ENCODE peak calls at places on chromosomes 4 and X, in five cellular contexts. B is NB4, O is AG08396, H is posterior cingulate gyrus, R is sciatic nerve. N is an unnamed sample.

GRCh38 chrX:118520206-118520857 is 24.7 kb downstream of the DOCK11 start:
- DNase-seq in B (no peak), O (no peak), H (no peak), R (no peak), N (no peak)

GRCh38 chrX:134760671-134761070 is 102.4 kb upstream of the PLAC1 start:
- DNase-seq in B (no peak), O (no peak), H (no peak), R (no peak), N (no peak)

GRCh38 chr4:116016201-116016600 is 902.8 kb upstream of the NDST4 start:
- DNase-seq in B (peak; percentile 68), O (no peak), H (no peak), R (no peak), N (no peak)

GRCh38 chrX:110042521-110042920 is 39.6 kb downstream of the TMEM164 start:
- DNase-seq in B (peak; percentile 24), O (no peak), H (no peak), R (no peak), N (no peak)

GRCh38 chr4:8029689-8030088 is 90.0 kb upstream of the AFAP1 start:
- DNase-seq in B (no peak), O (no peak), H (no peak), R (no peak), N (no peak)

GRCh38 chrX:70444326-70445196 is at the start of gene DLG3:
- DNase-seq in B (peak; percentile 22), O (peak; percentile 77), H (peak; percentile 94), R (no peak), N (no peak)

GRCh38 chrX:148298737-148299136 is 201.7 kb upstream of the AFF2 start:
- DNase-seq in B (peak; percentile 21), O (no peak), H (no peak), R (no peak), N (no peak)

GRCh38 chr4:5710962-5711478 is at the start of gene EVC:
- DNase-seq in B (no peak), O (peak; percentile 93), H (no peak), R (peak; percentile 94), N (peak; percentile 31)

GRCh38 chr4:186810613-186811150 is 87.0 kb upstream of the FAT1 start:
- DNase-seq in B (no peak), O (no peak), H (no peak), R (no peak), N (no peak)

GRCh38 chr4:55973650-55974049 is 24.9 kb downstream of the CEP135 start:
- DNase-seq in B (no peak), O (no peak), H (no peak), R (no peak), N (no peak)

GRCh38 chrX:24215282-24215681 is 65.8 kb downstream of the ZFX start:
- DNase-seq in B (no peak), O (no peak), H (no peak), R (no peak), N (no peak)

GRCh38 chrX:97027384-97027922 is 143.7 kb downstream of the RPA4 start:
- DNase-seq in B (no peak), O (no peak), H (no peak), R (no peak), N (peak; percentile 68)

GRCh38 chrX:130216312-130216711 is 44.5 kb downstream of the RAB33A start:
- DNase-seq in B (peak; percentile 2), O (peak; percentile 6), H (no peak), R (no peak), N (no peak)

GRCh38 chr4:184386271-184386781 is 88.0 kb downstream of the IRF2 start:
- DNase-seq in B (no peak), O (no peak), H (no peak), R (no peak), N (no peak)

GRCh38 chrX:73561791-73562190 is 1.2 kb upstream of the CHIC1 start:
- DNase-seq in B (no peak), O (peak; percentile 4), H (no peak), R (no peak), N (no peak)

GRCh38 chr4:98446499-98447375 is 185.6 kb downstream of the RAP1GDS1 start:
- DNase-seq in B (peak; percentile 74), O (no peak), H (no peak), R (no peak), N (no peak)

GRCh38 chrX:22699591-22700091 is 300.1 kb upstream of the DDX53 start:
- DNase-seq in B (no peak), O (no peak), H (no peak), R (no peak), N (no peak)

GRCh38 chr4:78310732-78311100 is 240.9 kb upstream of the ANXA3 start:
- DNase-seq in B (no peak), O (no peak), H (no peak), R (no peak), N (no peak)

GRCh38 chr4:140268441-140268840 is 105.0 kb upstream of the SCOC start:
- DNase-seq in B (no peak), O (no peak), H (no peak), R (no peak), N (no peak)

GRCh38 chr4:82629238-82630000 is 67.6 kb upstream of the TMEM150C start:
- DNase-seq in B (no peak), O (no peak), H (no peak), R (no peak), N (no peak)

GRCh38 chr4:6938758-6939201 is 29.2 kb downstream of the TBC1D14 start:
- DNase-seq in B (no peak), O (no peak), H (peak; percentile 78), R (no peak), N (no peak)

GRCh38 chr4:137735561-137736104 is 203.3 kb upstream of the PCDH18 start:
- DNase-seq in B (no peak), O (no peak), H (no peak), R (no peak), N (no peak)

GRCh38 chrX:119398974-119399771 is at the start of gene SLC25A43:
- DNase-seq in B (peak; percentile 77), O (peak; percentile 74), H (no peak), R (peak; percentile 64), N (peak; percentile 12)

GRCh38 chr4:121728066-121728465 is 31.3 kb upstream of the ANXA5 start:
- DNase-seq in B (no peak), O (peak; percentile 68), H (no peak), R (no peak), N (no peak)

GRCh38 chr4:125097729-125098128 is 217.0 kb upstream of the FAT4 start:
- DNase-seq in B (no peak), O (no peak), H (no peak), R (no peak), N (no peak)

GRCh38 chrX:43655151-43655676 is 885 bp upstream of the MAOA start:
- DNase-seq in B (no peak), O (peak; percentile 26), H (peak; percentile 82), R (peak; percentile 64), N (no peak)

GRCh38 chr4:14719053-14719452 is 283.2 kb upstream of the CPEB2 start:
- DNase-seq in B (no peak), O (no peak), H (no peak), R (no peak), N (no peak)

GRCh38 chr4:142953171-142953570 is 107.1 kb upstream of the INPP4B start:
- DNase-seq in B (no peak), O (no peak), H (no peak), R (no peak), N (no peak)

GRCh38 chr4:143406523-143406922 is 69.8 kb downstream of the GAB1 start:
- DNase-seq in B (no peak), O (peak; percentile 13), H (no peak), R (peak; percentile 72), N (no peak)